ENCODE peak calls at places on chromosome 1, in four cellular contexts. W is K562, B is GM23338, V is fibroblast of lung. A is an unnamed sample.

GRCh38 chr1:195745170-195746009 is 862.9 kb downstream of the KCNT2 start:
- DNase-seq in B (no peak), W (no peak), V (peak; percentile 9), A (no peak)

GRCh38 chr1:247335871-247336270 is 4.2 kb upstream of the ZNF496 start:
- DNase-seq in B (peak; percentile 67), W (no peak), V (no peak), A (no peak)

GRCh38 chr1:198904356-198904755 is 265.5 kb downstream of the PTPRC start:
- DNase-seq in B (no peak), V (peak; percentile 59), W (no peak), A (peak; percentile 52)

GRCh38 chr1:53633073-53633704 is 105.8 kb downstream of the GLIS1 start:
- DNase-seq in W (no peak), B (no peak), V (no peak), A (no peak)

GRCh38 chr1:91769698-91770232 is 116.2 kb downstream of the TGFBR3 start:
- DNase-seq in B (no peak), V (peak; percentile 9), W (no peak), A (no peak)

GRCh38 chr1:172359531-172359991 is 60.9 kb upstream of the C1orf105 start:
- DNase-seq in V (peak; percentile 94), W (no peak), B (no peak), A (peak; percentile 94)

GRCh38 chr1:30447701-30448100 is 275.7 kb downstream of the MATN1 start:
- DNase-seq in B (no peak), V (no peak), W (no peak), A (no peak)

GRCh38 chr1:151501474-151501873 is 9.7 kb upstream of the CGN start:
- DNase-seq in W (peak; percentile 32), V (no peak), B (peak; percentile 72), A (no peak)

GRCh38 chr1:41658444-41659158 is 174.1 kb upstream of the EDN2 start:
- DNase-seq in W (no peak), V (no peak), B (no peak), A (no peak)

GRCh38 chr1:47262787-47263413 is 30.9 kb upstream of the TAL1 start:
- DNase-seq in V (peak; percentile 29), W (peak; percentile 82), B (peak; percentile 75), A (no peak)

GRCh38 chr1:160330119-160330518 is 12.9 kb downstream of the COPA start:
- DNase-seq in B (no peak), W (no peak), V (no peak), A (no peak)

GRCh38 chr1:119010201-119010600 is 22.1 kb upstream of the TBX15 start:
- DNase-seq in W (no peak), B (no peak), V (no peak), A (no peak)

GRCh38 chr1:7552402-7552801 is 218.7 kb upstream of the VAMP3 start:
- DNase-seq in B (no peak), W (no peak), V (peak; percentile 59), A (peak; percentile 37)

GRCh38 chr1:161175771-161176453 is 1.4 kb downstream of the B4GALT3 start:
- DNase-seq in W (no peak), V (no peak), B (no peak), A (no peak)

GRCh38 chr1:232905324-232906034 is 44.9 kb upstream of the NTPCR start:
- DNase-seq in B (no peak), V (peak; percentile 39), W (peak; percentile 4), A (no peak)

GRCh38 chr1:91120915-91121314 is 99.1 kb upstream of the ZNF644 start:
- DNase-seq in V (no peak), B (peak; percentile 28), W (no peak), A (no peak)

GRCh38 chr1:116147114-116147510 is 35.9 kb downstream of the MAB21L3 start:
- DNase-seq in V (no peak), B (no peak), W (no peak), A (no peak)

GRCh38 chr1:33791251-33791650 is 72.6 kb upstream of the HMGB4 start:
- DNase-seq in V (no peak), W (no peak), B (no peak), A (no peak)

GRCh38 chr1:22922640-22923039 is 50.0 kb downstream of the LACTBL1 start:
- DNase-seq in B (no peak), W (no peak), V (peak; percentile 26), A (no peak)

GRCh38 chr1:219149185-219149584 is 24.5 kb upstream of the LYPLAL1 start:
- DNase-seq in B (no peak), W (no peak), V (no peak), A (no peak)

GRCh38 chr1:199042193-199042592 is 403.4 kb downstream of the PTPRC start:
- DNase-seq in W (no peak), V (no peak), B (no peak), A (no peak)

GRCh38 chr1:234782057-234782800 is 172.3 kb upstream of the IRF2BP2 start:
- DNase-seq in B (no peak), W (no peak), V (peak; percentile 29), A (no peak)

GRCh38 chr1:245546875-245547274 is 392.1 kb downstream of the KIF26B start:
- DNase-seq in W (peak; percentile 15), V (no peak), B (no peak), A (no peak)

GRCh38 chr1:114108741-114109255 is 44.9 kb downstream of the SYT6 start:
- DNase-seq in W (no peak), V (peak; percentile 81), B (no peak), A (peak; percentile 76)

GRCh38 chr1:220564216-220564615 is 36.3 kb downstream of the MARK1 start:
- DNase-seq in V (no peak), B (no peak), W (no peak), A (no peak)

GRCh38 chr1:169928438-169929209 is 34.9 kb upstream of the SCYL3 start:
- DNase-seq in V (peak; percentile 62), W (peak; percentile 60), B (peak; percentile 70), A (peak; percentile 47)

GRCh38 chr1:214404154-214404553 is 123.2 kb downstream of the SMYD2 start:
- DNase-seq in V (peak; percentile 93), B (no peak), W (no peak), A (peak; percentile 91)

GRCh38 chr1:21334214-21335087 is 44.2 kb upstream of the ECE1 start:
- DNase-seq in B (peak; percentile 91), W (peak; percentile 72), V (peak; percentile 94), A (peak; percentile 94)

GRCh38 chr1:40039245-40039756 is 1.2 kb upstream of the CAP1 start:
- DNase-seq in V (no peak), W (no peak), B (no peak), A (no peak)

GRCh38 chr1:40041466-40041838 is 923 bp downstream of the CAP1 start:
- DNase-seq in V (no peak), B (no peak), W (no peak), A (no peak)

GRCh38 chr1:40042337-40042736 is 1.8 kb downstream of the CAP1 start:
- DNase-seq in V (peak; percentile 72), B (no peak), W (no peak), A (peak; percentile 63)

GRCh38 chr1:40039757-40040510 is 595 bp upstream of the CAP1 start:
- DNase-seq in V (peak; percentile 90), B (peak; percentile 91), W (peak; percentile 97), A (peak; percentile 80)

GRCh38 chr1:40040511-40041465 is at the start of gene CAP1:
- DNase-seq in B (peak; percentile 99), W (peak; percentile 100), V (peak; percentile 99), A (peak; percentile 94)
- H2AFZ ChIP-seq in B (no peak within 1 kb of the TSS), W (peak within 1 kb of the TSS; percentile 78), V (peak within 1 kb of the TSS; percentile 56), A (peak within 1 kb of the TSS; percentile 82)

DNA sequence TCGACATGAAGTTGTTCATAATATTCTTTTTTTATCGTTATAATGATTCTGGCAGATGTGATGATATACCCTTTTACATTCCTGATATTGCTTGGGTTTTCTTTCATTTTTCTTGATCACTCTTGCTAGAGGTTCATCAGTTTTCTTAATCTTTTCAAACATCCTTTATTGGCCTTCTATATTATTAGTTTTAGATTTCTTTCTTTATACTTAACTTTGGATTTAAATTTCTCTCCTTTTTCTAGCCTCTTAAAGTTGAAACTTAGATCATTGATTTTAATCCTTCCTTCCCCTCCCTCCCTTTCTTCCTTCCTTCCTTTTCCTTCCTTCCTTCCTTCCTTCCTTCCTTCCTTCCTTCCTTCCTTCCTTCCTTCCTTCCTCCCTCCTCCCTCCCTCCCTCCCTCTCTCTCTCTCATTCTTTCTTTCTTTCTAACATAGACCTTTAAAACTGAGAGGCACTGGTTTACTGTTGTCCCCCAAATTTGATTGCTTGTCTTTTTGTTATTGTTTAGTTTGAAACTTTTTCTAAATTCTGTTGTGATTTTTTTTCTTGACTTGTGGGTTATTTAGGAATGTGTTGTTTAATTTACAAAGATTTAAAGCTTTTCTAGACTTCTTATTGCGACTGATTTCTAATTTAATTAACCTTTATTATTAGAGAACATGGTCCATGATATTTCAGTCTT is 31.6 kb downstream of the HOOK1 start:
- DNase-seq in V (no peak), W (no peak), B (no peak), A (no peak)
- H3K36me3 ChIP-seq in V (no peaks in the 10 kb centered on the region), W (no peaks in the 10 kb centered on the region), B (peaks cover 27% of the 10 kb centered on the region), A (no peaks in the 10 kb centered on the region)

DNA sequence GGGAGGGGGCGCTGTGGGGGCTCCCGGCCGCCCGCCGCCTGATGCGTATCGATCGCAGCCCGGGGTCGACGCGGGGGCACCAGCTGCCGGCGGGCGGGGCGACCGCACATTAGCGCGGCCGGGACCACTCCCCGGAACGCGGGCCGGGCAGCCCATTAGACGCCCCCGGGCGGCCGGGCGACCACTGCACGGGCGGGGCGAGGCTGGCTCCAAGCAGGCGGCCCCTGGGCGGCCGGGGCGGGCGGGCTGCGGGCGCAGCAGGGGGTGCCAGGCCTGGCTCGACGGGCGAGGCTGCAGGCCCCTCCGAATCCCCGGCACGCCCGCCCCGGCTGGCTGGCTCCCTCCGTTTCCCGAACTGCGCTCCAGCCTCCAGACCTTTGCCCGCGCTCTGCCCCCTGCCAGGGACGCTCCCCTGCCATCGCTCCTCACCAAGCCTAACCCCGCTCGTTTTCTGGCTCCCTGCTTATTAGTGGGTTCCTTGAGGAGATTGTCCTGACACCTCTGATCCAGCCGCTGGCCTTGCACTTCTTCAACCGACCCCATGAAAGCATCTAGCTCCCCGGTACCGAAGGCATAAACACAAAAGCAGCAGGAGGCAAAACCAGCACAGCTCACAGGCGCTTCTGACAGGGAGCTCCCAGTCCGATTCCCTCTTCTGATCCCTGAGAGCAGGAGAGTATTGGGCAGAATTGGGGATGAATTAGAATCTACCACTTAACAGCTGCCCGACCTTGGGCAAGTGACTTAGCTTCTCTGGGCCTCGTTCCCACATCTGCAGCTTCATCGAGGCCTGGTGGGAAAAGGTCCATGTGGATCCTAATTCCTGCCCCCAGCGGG is 92.6 kb upstream of the CASZ1 start:
- DNase-seq in V (no peak), B (peak; percentile 51), W (no peak), A (no peak)
- TF ChIP-seq EZH2 in V (peak; percentile 82), B (peak; percentile 52), W (no peak), A (no peak)

GRCh38 chr1:238895911-238896310 is 490.5 kb upstream of the CHRM3 start:
- DNase-seq in B (no peak), V (peak; percentile 49), W (no peak), A (peak; percentile 44)
- H2AFZ ChIP-seq in B (no peak overlapping the region), V (no peak overlapping the region), W (no peak overlapping the region), A (no peak overlapping the region)

A was measured in astrocyte.